ENCODE peak calls at places on chromosome 7, in seven cellular contexts. J, S, F, R, B, L and K are unnamed samples.
A peak's percentile ranks its signal among the peaks of the same experiment; 100 is the strongest.

GRCh38 chr7:149467321-149467859 is 6.5 kb upstream of the ZNF777 start:
- DNase-seq in R (no peak), B (no peak), S (no peak), L (no peak), F (no peak), J (no peak), K (no peak)

GRCh38 chr7:130432886-130433285 is 7.9 kb downstream of the CEP41 start:
- DNase-seq in B (no peak), L (no peak), F (no peak), R (no peak), J (no peak), S (no peak), K (no peak)

GRCh38 chr7:102306916-102307677 is 20.4 kb downstream of the SH2B2 start:
- DNase-seq in F (peak; percentile 96), J (no peak), R (peak; percentile 45), S (no peak), L (peak; percentile 63), B (peak; percentile 43), K (peak; percentile 69)

GRCh38 chr7:33923440-33924229 is 18.3 kb downstream of the BMPER start:
- DNase-seq in R (no peak), S (no peak), B (no peak), F (no peak), J (no peak), L (no peak), K (no peak)

GRCh38 chr7:149125189-149125863 is 798 bp downstream of the ZNF425 start:
- DNase-seq in J (no peak), F (no peak), L (no peak), B (no peak), S (no peak), R (peak; percentile 29), K (no peak)

GRCh38 chr7:108253275-108254044 is 123.3 kb upstream of the LAMB4 start:
- DNase-seq in F (no peak), B (no peak), J (no peak), R (no peak), S (no peak), L (no peak), K (no peak)

GRCh38 chr7:34354906-34355305 is 303.1 kb upstream of the NPSR1 start:
- DNase-seq in F (no peak), S (no peak), J (no peak), L (no peak), B (no peak), R (no peak), K (no peak)

GRCh38 chr7:38186593-38187314 is 8.7 kb downstream of the STARD3NL start:
- DNase-seq in R (no peak), F (no peak), S (no peak), J (no peak), L (no peak), B (no peak), K (peak; percentile 70)

GRCh38 chr7:80249619-80250305 is 115.1 kb downstream of the GNAI1 start:
- DNase-seq in B (no peak), S (no peak), J (no peak), L (no peak), R (no peak), F (no peak), K (no peak)

GRCh38 chr7:156903232-156903909 is 10.4 kb upstream of the LMBR1 start:
- DNase-seq in R (no peak), L (peak; percentile 32), S (no peak), B (peak; percentile 87), J (no peak), F (no peak), K (no peak)

GRCh38 chr7:90955641-90956207 is 308.5 kb upstream of the FZD1 start:
- DNase-seq in J (no peak), L (no peak), F (no peak), B (no peak), S (no peak), R (no peak), K (no peak)

GRCh38 chr7:13987395-13987794 is 2.1 kb downstream of the ETV1 start:
- DNase-seq in R (no peak), L (no peak), B (no peak), J (no peak), S (no peak), F (no peak), K (no peak)

GRCh38 chr7:13988011-13988410 is 1.5 kb downstream of the ETV1 start:
- DNase-seq in L (no peak), F (no peak), B (no peak), R (no peak), S (no peak), J (no peak), K (no peak)

GRCh38 chr7:13986208-13986607 is 3.3 kb downstream of the ETV1 start:
- DNase-seq in R (no peak), F (no peak), S (no peak), J (no peak), B (no peak), L (no peak), K (no peak)

GRCh38 chr7:13982940-13983677 is 6.4 kb downstream of the ETV1 start:
- DNase-seq in S (no peak), F (no peak), J (no peak), B (no peak), L (no peak), R (no peak), K (no peak)

GRCh38 chr7:13984831-13985685 is 4.4 kb downstream of the ETV1 start:
- DNase-seq in J (no peak), R (no peak), L (no peak), S (no peak), B (no peak), F (no peak), K (no peak)
- H3K4me3 ChIP-seq in J (peak overlapping the region; percentile 72), R (no peak overlapping the region), L (peak overlapping the region; percentile 57), S (no peak overlapping the region), B (no peak overlapping the region), F (no peak overlapping the region), K (no peak overlapping the region)

GRCh38 chr7:132009778-132010177 is 453.4 kb upstream of the PODXL start:
- DNase-seq in F (no peak), L (no peak), S (no peak), B (no peak), R (no peak), J (no peak), K (no peak)

GRCh38 chr7:132002343-132002968 is 446.0 kb upstream of the PODXL start:
- DNase-seq in L (no peak), B (no peak), R (no peak), J (no peak), F (no peak), S (no peak), K (no peak)

GRCh38 chr7:131999193-131999592 is 442.8 kb upstream of the PODXL start:
- DNase-seq in L (no peak), R (no peak), S (no peak), F (no peak), J (no peak), B (no peak), K (no peak)

GRCh38 chr7:132001166-132001565 is 444.7 kb upstream of the PODXL start:
- DNase-seq in J (no peak), L (no peak), F (no peak), R (no peak), S (no peak), B (no peak), K (no peak)

GRCh38 chr7:132004528-132004927 is 448.1 kb upstream of the PODXL start:
- DNase-seq in L (no peak), S (no peak), J (no peak), F (no peak), R (no peak), B (peak; percentile 21), K (no peak)
- TF ChIP-seq CTCF in L (no peak), S (no peak), J (no peak), F (no peak), R (no peak), B (no peak), K (no peak)

DNA sequence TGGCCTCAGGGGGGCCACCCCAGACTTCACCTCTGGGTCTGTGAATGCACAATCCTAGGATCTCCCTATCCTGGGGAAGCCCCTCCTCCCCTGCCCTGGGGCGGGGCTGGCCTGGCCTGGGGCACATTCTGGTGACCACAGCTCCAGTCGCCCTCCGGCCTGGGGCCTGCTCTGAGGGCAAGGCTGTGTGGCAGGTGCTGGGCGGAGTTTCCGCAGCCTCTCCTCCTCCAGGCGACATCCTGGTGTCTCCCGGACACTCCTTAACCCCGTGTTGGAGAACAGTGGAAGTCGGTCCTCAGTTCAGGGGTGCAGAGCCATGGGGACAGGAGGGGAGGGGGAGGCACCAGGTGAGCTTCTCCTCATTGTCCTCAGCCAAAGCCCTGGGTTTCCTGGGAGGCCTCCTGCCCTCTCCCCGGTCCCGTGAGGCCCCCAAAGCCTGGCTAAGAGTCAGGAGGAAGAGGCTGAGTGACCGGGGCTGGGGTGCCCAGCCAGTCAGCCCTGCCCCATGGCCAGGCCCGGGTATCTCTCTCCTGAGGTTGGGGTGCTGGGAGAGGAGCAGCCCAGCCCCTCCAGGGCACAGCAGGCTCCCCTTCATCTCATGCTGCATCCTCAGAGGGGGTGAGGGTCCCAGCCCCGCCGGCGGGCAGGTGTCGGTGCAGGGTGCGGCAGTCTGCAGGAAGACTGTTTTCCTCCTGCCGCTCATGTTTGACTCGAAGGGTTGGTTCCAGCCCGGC is 22.6 kb downstream of the UNCX start:
- DNase-seq in B (no peak), S (no peak), J (no peak), L (no peak), F (no peak), R (no peak), K (no peak)
- H3K27me3 ChIP-seq in B (peaks cover 34% of the 10 kb centered on the region), S (no peaks in the 10 kb centered on the region), J (peaks cover 36% of the 10 kb centered on the region), L (no peaks in the 10 kb centered on the region), F (no peaks in the 10 kb centered on the region), R (peaks cover 28% of the 10 kb centered on the region), K (peaks cover 79% of the 10 kb centered on the region)

DNA sequence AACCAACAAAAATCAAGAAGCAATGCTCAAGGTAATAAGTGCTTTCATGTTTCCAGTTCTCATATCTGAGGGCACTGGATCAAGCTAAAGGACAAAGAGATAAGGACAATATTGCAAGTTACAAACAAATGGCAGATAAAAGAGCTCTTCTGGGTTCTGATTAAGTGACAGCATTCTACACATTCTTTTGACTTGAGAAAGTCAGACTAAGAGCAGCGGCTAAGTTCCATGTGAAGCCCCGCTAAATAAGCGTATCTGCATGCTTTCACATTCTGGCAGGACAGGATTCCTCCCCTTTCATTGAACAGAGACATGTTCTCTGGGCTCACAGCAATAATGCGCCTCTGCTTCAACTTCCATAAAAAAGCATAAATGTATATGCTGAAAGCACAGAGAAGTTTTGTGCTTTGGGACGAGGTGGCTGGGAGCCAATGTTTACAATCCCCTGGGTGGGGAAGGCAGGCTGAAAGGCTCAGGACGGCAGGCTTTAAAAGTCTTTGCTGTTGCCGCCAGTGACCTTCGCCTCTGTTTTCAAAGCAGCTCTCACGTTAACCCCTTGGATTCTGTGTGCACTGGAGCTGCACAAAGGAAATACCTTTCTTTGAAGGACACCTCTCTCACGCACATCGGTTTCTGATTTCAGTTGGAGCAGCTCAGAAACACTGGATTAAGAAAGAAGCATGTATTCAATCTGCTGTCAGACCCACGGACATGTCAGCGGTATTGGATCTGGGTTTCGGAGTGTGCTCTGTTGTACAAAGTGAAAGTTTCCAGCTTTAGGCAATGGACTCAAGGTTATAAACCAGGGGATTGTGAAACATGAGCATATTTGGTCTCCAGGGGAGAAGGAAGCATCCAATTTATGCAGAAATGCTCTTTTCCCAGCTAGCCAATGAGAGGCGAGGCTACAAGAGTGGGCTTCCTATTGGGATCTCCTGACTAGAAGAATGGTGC is 105.4 kb upstream of the FAM133B start:
- DNase-seq in J (no peak), R (peak; percentile 44), L (peak; percentile 22), B (peak; percentile 25), F (no peak), S (no peak), K (peak; percentile 66)
- H3K4me3 ChIP-seq in J (peak overlapping the region; percentile 52), R (peak overlapping the region; percentile 64), L (peak overlapping the region; percentile 57), B (peak overlapping the region; percentile 26), F (no peak overlapping the region), S (peak overlapping the region; percentile 50), K (peak overlapping the region; percentile 23)